ENCODE peak calls at places on chromosomes 4 and X, in four cellular contexts. One of them, this sample, is unnamed.

GRCh38 chr4:183434264-183435045 is 10.0 kb upstream of the CDKN2AIP start:
- DNase-seq in left ventricle myocardium inferior: no peak
- DNase-seq in A673: peak; percentile 51
- DNase-seq in fibroblast of pulmonary artery: no peak
- DNase-seq in this sample: no peak

GRCh38 chr4:7199771-7200441 is 7.6 kb downstream of the SORCS2 start:
- DNase-seq in A673: no peak
- DNase-seq in fibroblast of pulmonary artery: no peak
- DNase-seq in left ventricle myocardium inferior: no peak
- DNase-seq in this sample: peak; percentile 71

GRCh38 chrX:24982306-24982965 is 33.3 kb downstream of the ARX start:
- DNase-seq in A673: no peak
- DNase-seq in fibroblast of pulmonary artery: peak; percentile 11
- DNase-seq in left ventricle myocardium inferior: no peak
- DNase-seq in this sample: no peak

GRCh38 chr4:136277741-136278140 is 1254.6 kb downstream of the PCDH18 start:
- DNase-seq in A673: no peak
- DNase-seq in fibroblast of pulmonary artery: peak; percentile 10
- DNase-seq in left ventricle myocardium inferior: no peak
- DNase-seq in this sample: no peak

GRCh38 chrX:143635915-143636314 is at the start of gene SLITRK4:
- DNase-seq in left ventricle myocardium inferior: no peak
- DNase-seq in fibroblast of pulmonary artery: peak; percentile 63
- DNase-seq in A673: no peak
- DNase-seq in this sample: no peak

GRCh38 chrX:25005034-25005381 is 10.8 kb downstream of the ARX start:
- DNase-seq in A673: no peak
- DNase-seq in fibroblast of pulmonary artery: no peak
- DNase-seq in left ventricle myocardium inferior: no peak
- DNase-seq in this sample: no peak

GRCh38 chr4:173121044-173121685 is 47.4 kb upstream of the GALNT7 start:
- DNase-seq in left ventricle myocardium inferior: no peak
- DNase-seq in fibroblast of pulmonary artery: peak; percentile 52
- DNase-seq in A673: no peak
- DNase-seq in this sample: no peak

GRCh38 chrX:51694254-51694653 is 11.6 kb upstream of the CENPVL2 start:
- DNase-seq in A673: no peak
- DNase-seq in fibroblast of pulmonary artery: no peak
- DNase-seq in left ventricle myocardium inferior: no peak
- DNase-seq in this sample: no peak

GRCh38 chr4:71267244-71267643 is 71.6 kb upstream of the SLC4A4 start:
- DNase-seq in A673: no peak
- DNase-seq in fibroblast of pulmonary artery: no peak
- DNase-seq in left ventricle myocardium inferior: no peak
- DNase-seq in this sample: no peak
- H3K4me3 ChIP-seq in A673: no peak overlapping the region
- H3K4me3 ChIP-seq in fibroblast of pulmonary artery: no peak overlapping the region
- H3K4me3 ChIP-seq in left ventricle myocardium inferior: no peak overlapping the region
- H3K4me3 ChIP-seq in this sample: no peak overlapping the region

DNA sequence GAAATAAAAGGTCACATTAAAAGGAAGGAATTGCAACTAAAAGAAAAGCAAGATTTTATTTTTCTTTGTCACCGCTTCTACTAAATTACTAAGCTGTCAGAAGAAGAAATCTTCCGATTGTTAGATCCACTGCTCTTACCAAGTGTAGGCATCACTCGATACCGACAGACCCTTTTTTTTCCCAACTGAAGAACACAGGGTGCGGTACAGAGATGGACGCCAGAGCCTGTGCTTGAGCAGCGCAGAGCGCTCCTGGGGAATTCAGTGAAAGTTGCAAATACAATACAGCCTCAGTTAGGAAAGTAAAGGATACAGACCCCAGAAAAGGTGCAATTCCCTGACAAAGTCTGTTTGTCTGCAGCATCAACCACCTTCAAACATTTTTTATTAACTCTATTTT is 94.9 kb upstream of the WDR17 start:
- DNase-seq in fibroblast of pulmonary artery: no peak
- DNase-seq in A673: no peak
- DNase-seq in left ventricle myocardium inferior: no peak
- DNase-seq in this sample: no peak
- H3K4me3 ChIP-seq in fibroblast of pulmonary artery: no peak overlapping the region
- H3K4me3 ChIP-seq in A673: no peak overlapping the region
- H3K4me3 ChIP-seq in left ventricle myocardium inferior: no peak overlapping the region
- H3K4me3 ChIP-seq in this sample: no peak overlapping the region

GRCh38 chr4:31294655-31295054 is 574.5 kb downstream of the PCDH7 start:
- DNase-seq in fibroblast of pulmonary artery: no peak
- DNase-seq in A673: no peak
- DNase-seq in left ventricle myocardium inferior: no peak
- DNase-seq in this sample: no peak

GRCh38 chr4:31295081-31295480 is 574.9 kb downstream of the PCDH7 start:
- DNase-seq in fibroblast of pulmonary artery: no peak
- DNase-seq in A673: no peak
- DNase-seq in left ventricle myocardium inferior: no peak
- DNase-seq in this sample: no peak

GRCh38 chr4:31291238-31291637 is 571.1 kb downstream of the PCDH7 start:
- DNase-seq in A673: no peak
- DNase-seq in left ventricle myocardium inferior: no peak
- DNase-seq in fibroblast of pulmonary artery: no peak
- DNase-seq in this sample: no peak

DNA sequence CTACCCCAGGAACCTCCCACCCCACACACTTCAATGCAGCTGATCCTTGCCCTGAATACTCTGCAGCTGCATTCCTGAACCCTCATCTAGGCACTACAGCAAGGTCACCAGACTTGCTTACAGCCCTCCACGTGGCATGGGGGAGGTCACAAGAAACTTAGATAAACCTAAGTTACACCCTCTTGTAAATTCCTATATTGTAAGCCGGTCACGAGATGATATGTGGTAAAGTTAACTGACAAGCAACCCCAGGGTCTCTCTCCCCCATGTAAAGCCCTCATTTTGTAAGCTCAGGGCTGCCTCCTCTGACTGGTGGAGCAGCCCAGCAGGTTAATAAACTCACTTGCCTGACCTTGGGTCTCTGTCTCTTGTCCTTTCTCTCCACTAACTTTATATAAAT is 570.7 kb downstream of the PCDH7 start:
- DNase-seq in fibroblast of pulmonary artery: no peak
- DNase-seq in A673: no peak
- DNase-seq in left ventricle myocardium inferior: no peak
- DNase-seq in this sample: no peak
- H3K4me3 ChIP-seq in fibroblast of pulmonary artery: no peak overlapping the region
- H3K4me3 ChIP-seq in A673: no peak overlapping the region
- H3K4me3 ChIP-seq in left ventricle myocardium inferior: no peak overlapping the region
- H3K4me3 ChIP-seq in this sample: no peak overlapping the region

DNA sequence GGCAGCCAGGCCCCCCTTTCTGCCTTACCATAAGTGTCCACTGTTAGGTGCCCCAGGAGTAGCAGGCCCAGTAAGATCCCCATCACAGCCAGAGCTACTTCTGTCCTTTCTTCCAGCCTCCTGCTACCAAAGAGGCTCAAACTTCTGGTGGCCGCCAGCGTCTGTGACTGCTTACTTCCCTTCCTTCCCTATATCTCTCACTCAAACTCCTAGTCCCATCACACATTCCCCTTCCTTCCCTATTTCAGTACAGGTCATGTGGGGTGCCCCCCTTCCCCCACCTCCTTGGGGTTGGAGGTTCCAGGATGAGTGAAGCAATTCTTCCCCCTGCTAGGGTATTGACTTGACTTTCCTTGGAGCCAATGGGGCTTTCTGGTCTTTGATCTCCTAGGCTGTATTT is at the start of gene VSIG4:
- DNase-seq in A673: no peak
- DNase-seq in left ventricle myocardium inferior: peak; percentile 22
- DNase-seq in fibroblast of pulmonary artery: no peak
- DNase-seq in this sample: no peak
- H3K4me3 ChIP-seq in A673: no peak within 1 kb of the TSS
- H3K4me3 ChIP-seq in left ventricle myocardium inferior: peak within 1 kb of the TSS; percentile 30
- H3K4me3 ChIP-seq in fibroblast of pulmonary artery: no peak within 1 kb of the TSS
- H3K4me3 ChIP-seq in this sample: no peak within 1 kb of the TSS

GRCh38 chr4:37989398-37990260 is 29.4 kb downstream of the PTTG2 start:
- DNase-seq in left ventricle myocardium inferior: no peak
- DNase-seq in fibroblast of pulmonary artery: no peak
- DNase-seq in A673: no peak
- DNase-seq in this sample: no peak
- H3K4me3 ChIP-seq in left ventricle myocardium inferior: no peak overlapping the region
- H3K4me3 ChIP-seq in fibroblast of pulmonary artery: no peak overlapping the region
- H3K4me3 ChIP-seq in A673: no peak overlapping the region
- H3K4me3 ChIP-seq in this sample: no peak overlapping the region

GRCh38 chr4:113327513-113327912 is 278.1 kb downstream of the ANK2 start:
- DNase-seq in A673: no peak
- DNase-seq in fibroblast of pulmonary artery: peak; percentile 33
- DNase-seq in left ventricle myocardium inferior: no peak
- DNase-seq in this sample: no peak
- H3K4me3 ChIP-seq in A673: no peak overlapping the region
- H3K4me3 ChIP-seq in fibroblast of pulmonary artery: no peak overlapping the region
- H3K4me3 ChIP-seq in left ventricle myocardium inferior: no peak overlapping the region
- H3K4me3 ChIP-seq in this sample: no peak overlapping the region

DNA sequence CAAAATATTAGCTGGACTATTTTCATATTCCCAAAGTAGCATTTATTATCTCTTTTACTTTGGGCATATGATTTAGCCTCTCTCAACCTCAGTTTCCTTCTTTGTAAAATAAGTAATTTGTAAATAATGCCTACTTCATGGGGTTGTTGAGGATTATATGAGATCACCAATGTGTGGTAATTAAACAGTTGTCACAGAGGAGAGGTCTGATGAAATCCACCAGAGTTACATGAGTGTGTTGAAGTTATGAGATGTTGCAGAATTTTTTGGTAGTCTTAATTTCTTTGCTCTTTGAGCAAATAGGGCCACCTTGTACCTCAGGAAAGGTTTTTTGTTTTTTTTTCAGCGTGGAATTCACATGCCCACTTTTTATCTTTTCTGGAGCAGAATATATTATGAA is 1.4 kb downstream of the COX7B start:
- DNase-seq in left ventricle myocardium inferior: no peak
- DNase-seq in fibroblast of pulmonary artery: peak; percentile 18
- DNase-seq in A673: no peak
- DNase-seq in this sample: no peak
- H3K4me3 ChIP-seq in left ventricle myocardium inferior: peak overlapping the region; percentile 74
- H3K4me3 ChIP-seq in fibroblast of pulmonary artery: peak overlapping the region; percentile 88
- H3K4me3 ChIP-seq in A673: peak overlapping the region; percentile 55
- H3K4me3 ChIP-seq in this sample: no peak overlapping the region

GRCh38 chr4:90126805-90127204 is 389 bp upstream of the CCSER1 start:
- DNase-seq in fibroblast of pulmonary artery: no peak
- DNase-seq in A673: no peak
- DNase-seq in left ventricle myocardium inferior: no peak
- DNase-seq in this sample: no peak
- H3K4me3 ChIP-seq in fibroblast of pulmonary artery: peak overlapping the region; percentile 46
- H3K4me3 ChIP-seq in A673: no peak overlapping the region
- H3K4me3 ChIP-seq in left ventricle myocardium inferior: peak overlapping the region; percentile 77
- H3K4me3 ChIP-seq in this sample: peak overlapping the region; percentile 56